ENCODE peak calls at places on chromosomes 4 and X, in eight cellular contexts. M is cardiac muscle cell, U is transverse colon, I is heart left ventricle, C is H1, T is GM23248, N is aorta, K is colonic mucosa. H is an unnamed sample. For H3K27me3, the result is how much of the 10 kb centered on the place peaks cover.

GRCh38 chr4:48967626-48968025 is 18.4 kb upstream of the CWH43 start:
- DNase-seq in T (peak), K (no peak), M (no peak), N (no peak), I (no peak), C (no peak), U (no peak), H (no peak)

GRCh38 chr4:65943076-65943475 is 272.8 kb upstream of the EPHA5 start:
- DNase-seq in T (peak), K (no peak), M (peak), N (no peak), U (no peak), I (no peak), C (peak), H (no peak)

GRCh38 chr4:41633321-41633720 is 95.4 kb downstream of the LIMCH1 start:
- DNase-seq in M (no peak), C (no peak), N (no peak), I (no peak), T (no peak), K (no peak), U (no peak), H (no peak)

GRCh38 chr4:7287918-7288280 is 95.6 kb downstream of the SORCS2 start:
- DNase-seq in N (no peak), M (no peak), U (no peak), I (no peak), K (no peak), T (no peak), C (no peak), H (no peak)

GRCh38 chr4:53763813-53764597 is 172.7 kb upstream of the LNX1 start:
- DNase-seq in K (no peak), T (peak), I (no peak), C (no peak), M (peak), N (no peak), U (no peak), H (no peak)

GRCh38 chr4:136731025-136731424 is 801.3 kb downstream of the PCDH18 start:
- DNase-seq in N (no peak), T (no peak), U (no peak), C (no peak), K (no peak), I (no peak), M (no peak), H (no peak)

GRCh38 chr4:42555828-42556227 is 101.1 kb downstream of the ATP8A1 start:
- DNase-seq in T (peak), N (no peak), I (no peak), U (no peak), K (no peak), M (peak), C (no peak), H (no peak)

GRCh38 chrX:46587753-46588171 is 14.2 kb downstream of the CHST7 start:
- DNase-seq in I (no peak), K (no peak), C (no peak), T (peak), N (no peak), U (no peak), M (peak), H (no peak)

GRCh38 chr4:73619351-73619750 is 885 bp downstream of the RASSF6 start:
- DNase-seq in C (no peak), K (no peak), U (no peak), T (no peak), M (no peak), N (no peak), I (no peak), H (no peak)

GRCh38 chr4:73617256-73617655 is 3.0 kb downstream of the RASSF6 start:
- DNase-seq in M (no peak), N (no peak), T (no peak), K (no peak), U (no peak), C (no peak), I (no peak), H (no peak)

GRCh38 chr4:73615613-73616012 is 4.6 kb downstream of the RASSF6 start:
- DNase-seq in M (no peak), C (peak), K (no peak), T (no peak), U (no peak), N (no peak), I (no peak), H (no peak)

GRCh38 chr4:73621357-73621756 is 1.1 kb upstream of the RASSF6 start:
- DNase-seq in I (no peak), K (no peak), M (no peak), U (no peak), C (no peak), N (no peak), T (no peak), H (no peak)

GRCh38 chr4:73620115-73620792 is at the start of gene RASSF6:
- DNase-seq in U (peak), N (peak), M (no peak), C (peak), K (peak), I (no peak), T (no peak), H (no peak)
- H3K4me3 ChIP-seq in U (peak), N (no peak), M (peak), C (peak), K (peak), I (no peak), T (no peak), H (no peak)

GRCh38 chr4:174133525-174133924 is 149.9 kb downstream of the FBXO8 start:
- DNase-seq in U (no peak), I (no peak), C (no peak), M (no peak), K (no peak), T (no peak), N (no peak), H (no peak)
- H3K27me3 ChIP-seq in U (under half), I (under half), C (under half), M (under half), K (under half), T (under half), N (under half), H (under half)

GRCh38 chr4:126061655-126062054 is 746.9 kb downstream of the FAT4 start:
- DNase-seq in I (no peak), C (no peak), U (no peak), M (no peak), T (no peak), K (no peak), N (no peak), H (no peak)
- H3K4me3 ChIP-seq in I (no peak), C (no peak), U (no peak), M (no peak), T (no peak), K (no peak), N (no peak), H (no peak)

GRCh38 chrX:155216940-155217450 is 735 bp downstream of the VBP1 start:
- DNase-seq in C (no peak), U (no peak), M (no peak), N (no peak), I (no peak), T (peak), K (no peak), H (no peak)
- H3K27me3 ChIP-seq in C (under half), U (under half), M (under half), N (under half), I (under half), T (under half), K (under half), H (under half)